ENCODE peak calls at places on chromosomes 12 and 14, in seven cellular contexts. One of them, this sample, is unnamed.

GRCh38 chr14:74571441-74571841 is 40.6 kb downstream of the LTBP2 start:
- DNase-seq in iPS DF 6.9: no peak
- DNase-seq in neural progenitor cell: no peak
- DNase-seq in GM23338: no peak
- DNase-seq in K562: no peak
- DNase-seq in mucosa of descending colon: no peak
- DNase-seq in MM.1S: no peak
- DNase-seq in this sample: no peak

GRCh38 chr12:122190842-122191668 is 8.1 kb downstream of the LRRC43 start:
- DNase-seq in iPS DF 6.9: peak; percentile 57
- DNase-seq in neural progenitor cell: peak; percentile 81
- DNase-seq in GM23338: peak; percentile 88
- DNase-seq in K562: peak; percentile 84
- DNase-seq in mucosa of descending colon: peak; percentile 86
- DNase-seq in MM.1S: peak; percentile 46
- DNase-seq in this sample: peak; percentile 52

GRCh38 chr12:117165342-117165741 is 24.9 kb downstream of the FBXO21 start:
- DNase-seq in iPS DF 6.9: no peak
- DNase-seq in neural progenitor cell: no peak
- DNase-seq in GM23338: no peak
- DNase-seq in K562: no peak
- DNase-seq in mucosa of descending colon: no peak
- DNase-seq in MM.1S: no peak
- DNase-seq in this sample: no peak

GRCh38 chr14:50089213-50089612 is 27.2 kb downstream of the VCPKMT start:
- DNase-seq in iPS DF 6.9: no peak
- DNase-seq in neural progenitor cell: no peak
- DNase-seq in GM23338: no peak
- DNase-seq in K562: no peak
- DNase-seq in mucosa of descending colon: no peak
- DNase-seq in MM.1S: no peak
- DNase-seq in this sample: no peak

GRCh38 chr14:20184181-20184580 is 6.5 kb upstream of the OR11G2 start:
- DNase-seq in iPS DF 6.9: no peak
- DNase-seq in neural progenitor cell: no peak
- DNase-seq in GM23338: no peak
- DNase-seq in K562: no peak
- DNase-seq in mucosa of descending colon: no peak
- DNase-seq in MM.1S: no peak
- DNase-seq in this sample: no peak

GRCh38 chr14:103879570-103880333 is 32.4 kb upstream of the PPP1R13B start:
- DNase-seq in iPS DF 6.9: no peak
- DNase-seq in neural progenitor cell: no peak
- DNase-seq in GM23338: peak; percentile 65
- DNase-seq in K562: peak; percentile 25
- DNase-seq in mucosa of descending colon: peak; percentile 90
- DNase-seq in MM.1S: no peak
- DNase-seq in this sample: peak; percentile 88

GRCh38 chr12:124819525-124819924 is 44.1 kb downstream of the SCARB1 start:
- DNase-seq in iPS DF 6.9: no peak
- DNase-seq in neural progenitor cell: no peak
- DNase-seq in GM23338: no peak
- DNase-seq in K562: no peak
- DNase-seq in mucosa of descending colon: no peak
- DNase-seq in MM.1S: no peak
- DNase-seq in this sample: no peak

GRCh38 chr12:108441549-108441948 is 73.5 kb upstream of the FICD start:
- DNase-seq in iPS DF 6.9: no peak
- DNase-seq in neural progenitor cell: no peak
- DNase-seq in GM23338: peak; percentile 45
- DNase-seq in K562: no peak
- DNase-seq in mucosa of descending colon: no peak
- DNase-seq in MM.1S: no peak
- DNase-seq in this sample: no peak

GRCh38 chr12:104792570-104792969 is 165.5 kb downstream of the SLC41A2 start:
- DNase-seq in iPS DF 6.9: no peak
- DNase-seq in neural progenitor cell: no peak
- DNase-seq in GM23338: no peak
- DNase-seq in K562: no peak
- DNase-seq in mucosa of descending colon: no peak
- DNase-seq in MM.1S: no peak
- DNase-seq in this sample: no peak

GRCh38 chr12:112992541-112993398 is 14.5 kb downstream of the OAS2 start:
- DNase-seq in iPS DF 6.9: peak; percentile 64
- DNase-seq in neural progenitor cell: peak; percentile 74
- DNase-seq in GM23338: peak; percentile 84
- DNase-seq in K562: peak; percentile 84
- DNase-seq in mucosa of descending colon: peak; percentile 67
- DNase-seq in MM.1S: peak; percentile 23
- DNase-seq in this sample: no peak

GRCh38 chr12:117538926-117539325 is 177.5 kb upstream of the NOS1 start:
- DNase-seq in iPS DF 6.9: no peak
- DNase-seq in neural progenitor cell: no peak
- DNase-seq in GM23338: no peak
- DNase-seq in K562: no peak
- DNase-seq in mucosa of descending colon: no peak
- DNase-seq in MM.1S: no peak
- DNase-seq in this sample: no peak

GRCh38 chr14:65356327-65356836 is 56.1 kb upstream of the FUT8 start:
- DNase-seq in iPS DF 6.9: no peak
- DNase-seq in neural progenitor cell: no peak
- DNase-seq in GM23338: peak; percentile 21
- DNase-seq in K562: peak; percentile 11
- DNase-seq in mucosa of descending colon: no peak
- DNase-seq in MM.1S: peak; percentile 87
- DNase-seq in this sample: no peak

GRCh38 chr12:58364389-58365086 is 423.2 kb downstream of the ATP23 start:
- DNase-seq in iPS DF 6.9: no peak
- DNase-seq in neural progenitor cell: no peak
- DNase-seq in GM23338: no peak
- DNase-seq in K562: no peak
- DNase-seq in mucosa of descending colon: no peak
- DNase-seq in MM.1S: no peak
- DNase-seq in this sample: no peak

DNA sequence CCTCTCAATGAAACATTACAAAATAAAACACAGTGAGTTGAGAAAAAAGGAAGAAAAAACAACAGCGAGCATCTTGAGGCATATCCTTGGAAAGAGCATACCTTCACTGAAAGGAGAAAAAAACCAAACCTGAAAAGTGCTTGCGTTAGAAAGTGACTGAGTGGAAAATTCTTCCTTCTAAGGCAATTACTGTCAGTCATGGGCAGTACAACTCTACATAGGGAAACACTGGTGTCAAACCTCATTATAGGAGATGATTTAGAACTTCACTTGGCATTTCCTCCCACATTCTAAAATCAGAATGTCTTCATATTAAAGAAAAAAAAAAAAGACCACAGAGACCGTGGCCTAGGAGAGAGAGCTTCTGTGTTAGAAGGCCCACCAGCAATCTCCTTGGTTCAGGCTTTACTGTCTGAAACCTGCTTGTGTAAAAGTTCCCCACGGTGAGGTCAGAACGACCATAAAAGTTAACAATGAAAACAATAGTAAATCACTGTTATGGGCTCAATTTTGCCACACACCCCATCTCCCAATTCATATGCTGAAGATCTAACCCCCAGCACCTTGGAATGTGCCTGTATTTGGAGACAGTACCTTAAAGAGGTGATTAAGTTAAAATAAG is 91.1 kb upstream of the CRY1 start:
- DNase-seq in iPS DF 6.9: no peak
- DNase-seq in neural progenitor cell: no peak
- DNase-seq in GM23338: no peak
- DNase-seq in K562: no peak
- DNase-seq in mucosa of descending colon: no peak
- DNase-seq in MM.1S: no peak
- DNase-seq in this sample: no peak
- H3K4me1 ChIP-seq in iPS DF 6.9: no peaks in the 10 kb centered on the region
- H3K4me1 ChIP-seq in neural progenitor cell: no peaks in the 10 kb centered on the region
- H3K4me1 ChIP-seq in GM23338: no peaks in the 10 kb centered on the region
- H3K4me1 ChIP-seq in K562: no peaks in the 10 kb centered on the region
- H3K4me1 ChIP-seq in mucosa of descending colon: no peaks in the 10 kb centered on the region
- H3K4me1 ChIP-seq in MM.1S: no peaks in the 10 kb centered on the region
- H3K4me1 ChIP-seq in this sample: no peaks in the 10 kb centered on the region

DNA sequence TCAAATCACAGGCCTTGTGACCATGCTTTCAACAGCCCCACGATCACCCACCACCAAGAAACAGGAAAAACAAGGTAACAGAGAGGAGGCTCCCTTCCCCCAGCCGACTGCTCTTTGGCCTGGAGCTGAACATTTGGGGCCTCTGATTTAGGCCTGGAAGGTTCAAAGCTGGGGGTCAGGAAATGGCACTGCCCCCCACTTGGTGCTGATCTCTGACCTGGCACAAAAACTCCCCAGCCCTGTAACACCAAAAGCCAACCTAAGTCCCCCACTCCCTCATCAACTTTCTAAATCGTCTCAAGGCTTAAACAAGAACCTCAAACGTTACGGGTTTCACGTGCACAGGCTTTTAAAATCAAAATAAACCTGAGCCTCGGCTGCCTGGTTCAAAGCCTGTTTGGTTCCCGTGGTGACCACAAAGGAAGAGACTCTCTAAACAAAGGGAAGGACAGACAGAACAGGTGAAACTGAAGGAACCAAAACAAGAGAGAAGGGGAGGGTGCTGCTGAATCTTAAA is 8.9 kb downstream of the ACTN1 start:
- DNase-seq in iPS DF 6.9: no peak
- DNase-seq in neural progenitor cell: no peak
- DNase-seq in GM23338: peak; percentile 73
- DNase-seq in K562: no peak
- DNase-seq in mucosa of descending colon: no peak
- DNase-seq in MM.1S: peak; percentile 50
- DNase-seq in this sample: no peak
- H3K4me1 ChIP-seq in iPS DF 6.9: peaks cover 8% of the 10 kb centered on the region
- H3K4me1 ChIP-seq in neural progenitor cell: peaks cover 14% of the 10 kb centered on the region
- H3K4me1 ChIP-seq in GM23338: peaks cover 54% of the 10 kb centered on the region
- H3K4me1 ChIP-seq in K562: peaks cover 12% of the 10 kb centered on the region
- H3K4me1 ChIP-seq in mucosa of descending colon: peaks cover 58% of the 10 kb centered on the region
- H3K4me1 ChIP-seq in MM.1S: peaks cover 14% of the 10 kb centered on the region
- H3K4me1 ChIP-seq in this sample: peaks cover 50% of the 10 kb centered on the region

GRCh38 chr14:78667141-78667540 is 497.0 kb downstream of the NRXN3 start:
- DNase-seq in iPS DF 6.9: no peak
- DNase-seq in neural progenitor cell: no peak
- DNase-seq in GM23338: no peak
- DNase-seq in K562: no peak
- DNase-seq in mucosa of descending colon: no peak
- DNase-seq in MM.1S: no peak
- DNase-seq in this sample: no peak
- H3K4me1 ChIP-seq in iPS DF 6.9: no peaks in the 10 kb centered on the region
- H3K4me1 ChIP-seq in neural progenitor cell: no peaks in the 10 kb centered on the region
- H3K4me1 ChIP-seq in GM23338: no peaks in the 10 kb centered on the region
- H3K4me1 ChIP-seq in K562: no peaks in the 10 kb centered on the region
- H3K4me1 ChIP-seq in mucosa of descending colon: no peaks in the 10 kb centered on the region
- H3K4me1 ChIP-seq in MM.1S: no peaks in the 10 kb centered on the region
- H3K4me1 ChIP-seq in this sample: no peaks in the 10 kb centered on the region

GRCh38 chr12:92605621-92606170 is 97.1 kb upstream of the PLEKHG7 start:
- DNase-seq in iPS DF 6.9: no peak
- DNase-seq in neural progenitor cell: no peak
- DNase-seq in GM23338: no peak
- DNase-seq in K562: no peak
- DNase-seq in mucosa of descending colon: no peak
- DNase-seq in MM.1S: no peak
- DNase-seq in this sample: no peak
- H3K4me1 ChIP-seq in iPS DF 6.9: no peaks in the 10 kb centered on the region
- H3K4me1 ChIP-seq in neural progenitor cell: no peaks in the 10 kb centered on the region
- H3K4me1 ChIP-seq in GM23338: peaks cover 14% of the 10 kb centered on the region
- H3K4me1 ChIP-seq in K562: no peaks in the 10 kb centered on the region
- H3K4me1 ChIP-seq in mucosa of descending colon: no peaks in the 10 kb centered on the region
- H3K4me1 ChIP-seq in MM.1S: no peaks in the 10 kb centered on the region
- H3K4me1 ChIP-seq in this sample: peaks cover 13% of the 10 kb centered on the region

DNA sequence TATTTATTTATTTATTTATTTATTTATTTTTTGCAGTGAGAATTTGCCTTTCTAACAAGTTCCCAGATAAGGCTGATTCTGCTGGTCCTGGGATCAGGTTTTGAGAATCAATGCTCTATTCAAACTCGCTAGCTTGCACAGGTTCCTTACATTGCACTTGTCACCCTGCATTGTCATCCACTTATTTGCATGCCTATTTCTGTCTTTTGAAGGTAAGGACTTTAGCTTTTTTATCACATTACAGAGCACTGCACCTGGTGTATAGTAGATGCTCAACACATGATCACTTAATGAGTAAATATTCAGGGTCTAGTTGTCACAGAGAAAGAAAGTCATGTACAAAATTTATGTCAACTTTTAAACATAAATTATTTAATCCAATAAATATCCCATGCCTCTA is 219.7 kb upstream of the BTG1 start:
- DNase-seq in iPS DF 6.9: no peak
- DNase-seq in neural progenitor cell: no peak
- DNase-seq in GM23338: no peak
- DNase-seq in K562: no peak
- DNase-seq in mucosa of descending colon: no peak
- DNase-seq in MM.1S: peak; percentile 89
- DNase-seq in this sample: no peak
- H3K4me1 ChIP-seq in iPS DF 6.9: no peaks in the 10 kb centered on the region
- H3K4me1 ChIP-seq in neural progenitor cell: peaks cover 20% of the 10 kb centered on the region
- H3K4me1 ChIP-seq in GM23338: peaks cover 10% of the 10 kb centered on the region
- H3K4me1 ChIP-seq in K562: peaks cover 22% of the 10 kb centered on the region
- H3K4me1 ChIP-seq in mucosa of descending colon: peaks cover 6% of the 10 kb centered on the region
- H3K4me1 ChIP-seq in MM.1S: peaks cover 41% of the 10 kb centered on the region
- H3K4me1 ChIP-seq in this sample: no peaks in the 10 kb centered on the region